ENCODE peak calls at places on chromosomes 11 and 22, in seven cellular contexts. K, L, R, H, V, S and J are unnamed samples. For H3K36me3, the result is how much of the 10 kb centered on the place peaks cover.

GRCh38 chr22:49957826-49958461 is 2.6 kb upstream of the PIM3 start:
- DNase-seq in H (no peak), S (peak), K (peak), V (no peak), R (no peak), L (peak), J (no peak)

GRCh38 chr11:115226556-115226955 is 277.7 kb downstream of the CADM1 start:
- DNase-seq in V (no peak), S (no peak), R (no peak), L (no peak), K (no peak), H (peak), J (no peak)

GRCh38 chr11:34050967-34051348 is 573 bp upstream of the CAPRIN1 start:
- DNase-seq in V (no peak), L (no peak), S (no peak), K (no peak), H (no peak), R (no peak), J (no peak)

GRCh38 chr22:10780281-10780680 is 4747.7 kb upstream of the OR11H1 start:
- DNase-seq in K (no peak), L (no peak), V (no peak), S (no peak), H (no peak), R (no peak), J (no peak)

GRCh38 chr11:69834811-69835800 is 15.9 kb upstream of the FGF3 start:
- DNase-seq in S (no peak), R (no peak), K (no peak), L (no peak), V (no peak), H (peak), J (no peak)

GRCh38 chr11:76568621-76569020 is 101.9 kb downstream of the LRRC32 start:
- DNase-seq in L (no peak), K (no peak), S (no peak), R (no peak), V (no peak), H (no peak), J (no peak)

GRCh38 chr11:46326813-46327416 is 20.3 kb upstream of the DGKZ start:
- DNase-seq in H (no peak), K (no peak), V (no peak), R (no peak), L (no peak), S (no peak), J (no peak)

GRCh38 chr22:39171623-39172264 is 19.3 kb upstream of the CBX7 start:
- DNase-seq in V (no peak), R (no peak), H (no peak), K (no peak), L (no peak), S (no peak), J (no peak)

GRCh38 chr11:13883042-13883441 is 79.5 kb upstream of the SPON1 start:
- DNase-seq in V (no peak), H (no peak), S (no peak), K (no peak), R (no peak), L (no peak), J (no peak)

GRCh38 chr11:46759196-46759595 is 40.2 kb downstream of the F2 start:
- DNase-seq in R (no peak), L (no peak), S (no peak), K (no peak), H (no peak), V (no peak), J (no peak)

GRCh38 chr22:46292173-46292572 is 4.5 kb upstream of the GTSE1 start:
- DNase-seq in R (no peak), K (no peak), S (no peak), H (no peak), V (no peak), L (no peak), J (no peak)
- H3K36me3 ChIP-seq in R (under half), K (under half), S (under half), H (under half), V (under half), L (under half), J (under half)

DNA sequence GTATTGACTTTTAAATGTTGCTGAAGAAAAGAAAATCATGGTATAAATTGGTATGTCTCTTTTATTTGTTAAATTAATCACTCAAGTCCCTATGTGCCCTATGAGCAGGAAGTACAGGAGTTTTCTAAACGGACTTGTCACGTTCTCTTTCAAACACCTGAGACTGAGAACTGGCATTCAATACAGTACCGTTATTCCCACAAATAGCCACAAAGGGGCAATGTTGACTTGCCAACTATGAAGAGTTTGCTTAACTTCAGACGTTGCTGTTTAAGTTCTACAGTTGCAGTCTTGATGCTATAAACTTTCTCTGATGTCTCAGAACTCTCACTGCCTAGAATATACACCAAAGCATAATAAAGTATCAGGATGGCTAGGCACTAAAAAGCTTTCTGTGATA is 7.6 kb downstream of the OR56A1 start:
- DNase-seq in S (no peak), V (peak), K (no peak), L (no peak), H (peak), R (no peak), J (peak)
- TF ChIP-seq CTCF in S (peak), V (peak), K (peak), L (peak), H (peak), R (no peak), J (no peak)

DNA sequence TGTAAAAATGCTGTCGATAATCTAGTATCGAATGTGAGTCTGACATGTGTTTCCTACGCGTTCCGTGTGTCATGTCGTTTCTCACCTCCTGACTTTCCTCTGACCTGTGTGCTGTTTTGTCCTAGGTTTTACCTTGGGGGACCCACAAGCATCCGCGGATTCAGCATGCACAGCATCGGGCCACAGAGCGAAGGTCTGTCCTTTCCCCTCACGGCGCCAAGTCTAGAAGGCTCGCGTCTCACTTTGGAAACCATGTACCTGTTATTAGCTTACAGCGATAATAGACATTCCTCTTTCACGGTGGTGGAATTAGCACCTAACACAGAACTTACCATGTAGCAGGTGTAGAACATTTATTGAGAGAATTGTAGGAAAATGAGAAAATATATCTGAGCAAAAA is 28.6 kb downstream of the SAMM50 start:
- DNase-seq in L (no peak), V (no peak), R (no peak), S (no peak), H (no peak), K (no peak), J (no peak)
- H3K36me3 ChIP-seq in L (under half), V (under half), R (under half), S (under half), H (under half), K (under half), J (under half)

GRCh38 chr22:17791196-17791595 is 16.9 kb upstream of the BID start:
- DNase-seq in L (no peak), V (no peak), S (no peak), H (no peak), K (no peak), R (no peak), J (no peak)

GRCh38 chr22:17794726-17795125 is 20.5 kb upstream of the BID start:
- DNase-seq in H (no peak), R (no peak), S (no peak), K (no peak), L (no peak), V (no peak), J (no peak)

GRCh38 chr22:17789379-17790200 is 15.3 kb upstream of the BID start:
- DNase-seq in H (no peak), V (no peak), L (no peak), K (no peak), R (no peak), S (no peak), J (no peak)

GRCh38 chr22:17792854-17793434 is 18.7 kb upstream of the BID start:
- DNase-seq in R (no peak), S (no peak), K (no peak), H (no peak), L (no peak), V (no peak), J (no peak)

GRCh38 chr22:17792289-17792688 is 18.0 kb upstream of the BID start:
- DNase-seq in R (no peak), H (peak), K (no peak), V (no peak), S (no peak), L (no peak), J (no peak)
- TF ChIP-seq CTCF in R (no peak), H (peak), K (no peak), V (no peak), S (no peak), L (no peak), J (no peak)

GRCh38 chr22:25177226-25177625 is 22.4 kb upstream of the CRYBB3 start:
- DNase-seq in V (no peak), R (no peak), H (no peak), S (no peak), K (no peak), L (no peak), J (no peak)
- H3K36me3 ChIP-seq in V (under half), R (under half), H (under half), S (under half), K (under half), L (under half), J (under half)

DNA sequence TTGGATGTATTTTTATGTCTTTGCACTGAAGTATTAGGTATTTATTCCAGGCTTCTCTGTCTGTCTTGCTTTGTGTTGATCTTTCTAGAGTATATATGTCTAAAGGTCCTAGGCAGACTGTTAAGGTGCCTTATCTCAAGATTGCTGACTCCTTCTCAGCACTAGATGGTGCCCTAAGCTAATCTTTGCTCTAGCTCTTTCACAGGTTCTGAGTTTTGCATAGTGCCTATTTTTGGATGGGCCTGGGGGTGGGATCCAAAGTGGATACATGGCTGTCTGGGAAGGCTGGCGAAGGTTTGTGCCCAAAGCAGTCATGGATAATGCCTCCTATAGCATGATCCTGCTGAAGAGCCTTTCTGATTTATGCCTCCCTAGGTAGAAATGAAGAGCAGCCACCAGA is 154.9 kb downstream of the TRPC6 start:
- DNase-seq in V (peak), S (no peak), R (no peak), H (peak), K (no peak), L (no peak), J (no peak)
- TF ChIP-seq CTCF in V (peak), S (peak), R (no peak), H (peak), K (peak), L (peak), J (peak)

GRCh38 chr11:121483805-121484478 is 31.2 kb upstream of the SORL1-AS1 start:
- DNase-seq in R (no peak), K (no peak), H (no peak), V (no peak), L (no peak), S (no peak), J (no peak)
- H3K36me3 ChIP-seq in R (under half), K (under half), H (under half), V (under half), L (under half), S (under half), J (under half)

GRCh38 chr11:117950320-117950719 is 21.1 kb upstream of the TMPRSS13 start:
- DNase-seq in H (no peak), S (no peak), R (no peak), K (no peak), V (no peak), L (no peak), J (no peak)
- TF ChIP-seq CTCF in H (no peak), S (no peak), R (peak), K (peak), V (no peak), L (peak), J (no peak)

GRCh38 chr11:108206171-108206570 is 16.3 kb downstream of the NPAT start:
- DNase-seq in L (no peak), V (no peak), H (no peak), S (no peak), K (no peak), R (no peak), J (no peak)
- H3K36me3 ChIP-seq in L (under half), V (under half), H (under half), S (under half), K (under half), R (under half), J (under half)

GRCh38 chr11:123775274-123775673 is 21.0 kb upstream of the OR6X1 start:
- DNase-seq in R (no peak), V (no peak), S (no peak), K (no peak), H (peak), L (no peak), J (no peak)
- TF ChIP-seq CTCF in R (no peak), V (no peak), S (no peak), K (no peak), H (no peak), L (no peak), J (no peak)